ENCODE peak calls at places on chromosomes 13 and 19, in six cellular contexts. Y, D, J, W, U and A are unnamed samples.

GRCh38 chr19:35451278-35452096 is 3.4 kb downstream of the FFAR2 start:
- DNase-seq in Y (no peak), D (no peak), J (no peak), W (no peak), U (no peak), A (no peak)

GRCh38 chr19:4671182-4671851 is 1.2 kb upstream of the MYDGF start:
- DNase-seq in Y (no peak), D (no peak), J (no peak), W (no peak), U (no peak), A (no peak)

GRCh38 chr13:98429977-98430785 is 146.7 kb downstream of the STK24 start:
- DNase-seq in Y (no peak), D (no peak), J (no peak), W (no peak), U (no peak), A (no peak)

GRCh38 chr13:82305588-82305987 is 1576.7 kb downstream of the SLITRK1 start:
- DNase-seq in Y (no peak), D (no peak), J (no peak), W (no peak), U (no peak), A (no peak)

GRCh38 chr19:30086220-30086619 is 144.2 kb downstream of the URI1 start:
- DNase-seq in Y (no peak), D (no peak), J (no peak), W (no peak), U (no peak), A (no peak)

GRCh38 chr19:7988307-7988706 is 17.1 kb downstream of the ELAVL1 start:
- DNase-seq in Y (no peak), D (no peak), J (no peak), W (no peak), U (no peak), A (no peak)

GRCh38 chr13:75178436-75178835 is 303.5 kb downstream of the TBC1D4 start:
- DNase-seq in Y (no peak), D (no peak), J (no peak), W (no peak), U (no peak), A (no peak)

GRCh38 chr19:16541526-16542044 is 652 bp downstream of the CHERP start:
- DNase-seq in Y (no peak), D (peak; percentile 11), J (no peak), W (no peak), U (no peak), A (no peak)

GRCh38 chr19:13985771-13986347 is 20.3 kb downstream of the RFX1 start:
- DNase-seq in Y (no peak), D (no peak), J (no peak), W (no peak), U (peak; percentile 74), A (no peak)

GRCh38 chr13:101709952-101710351 is 257.5 kb downstream of the ITGBL1 start:
- DNase-seq in Y (no peak), D (no peak), J (no peak), W (no peak), U (no peak), A (no peak)

GRCh38 chr13:108932206-108932605 is 302.8 kb downstream of the MYO16 start:
- DNase-seq in Y (no peak), D (no peak), J (no peak), W (no peak), U (no peak), A (no peak)

GRCh38 chr13:97344250-97345175 is 89.5 kb upstream of the RAP2A start:
- DNase-seq in Y (peak; percentile 67), D (peak; percentile 61), J (peak; percentile 11), W (no peak), U (peak; percentile 63), A (no peak)

GRCh38 chr19:40348961-40349507 is 539 bp downstream of the PLD3 start:
- DNase-seq in Y (peak; percentile 3), D (peak; percentile 52), J (no peak), W (no peak), U (no peak), A (no peak)

GRCh38 chr19:50293263-50294004 is 35.7 kb downstream of the KCNC3 start:
- DNase-seq in Y (no peak), D (no peak), J (no peak), W (no peak), U (no peak), A (no peak)

GRCh38 chr19:4694211-4694987 is 24.3 kb upstream of the MYDGF start:
- DNase-seq in Y (no peak), D (peak; percentile 94), J (no peak), W (peak; percentile 85), U (no peak), A (peak; percentile 87)

GRCh38 chr13:26699197-26699490 is 61.4 kb downstream of the GPR12 start:
- DNase-seq in Y (no peak), D (no peak), J (no peak), W (no peak), U (no peak), A (no peak)

GRCh38 chr19:19591133-19591825 is 27.2 kb downstream of the PBX4 start:
- DNase-seq in Y (no peak), D (peak; percentile 99), J (peak; percentile 57), W (peak; percentile 95), U (no peak), A (peak; percentile 86)

GRCh38 chr13:110576070-110576394 is 14.5 kb upstream of the RAB20 start:
- DNase-seq in Y (no peak), D (no peak), J (no peak), W (no peak), U (no peak), A (no peak)

GRCh38 chr13:21979156-21979819 is 308.4 kb downstream of the FGF9 start:
- DNase-seq in Y (no peak), D (peak; percentile 71), J (no peak), W (no peak), U (no peak), A (no peak)

GRCh38 chr13:60267498-60268202 is 103.9 kb upstream of the DIAPH3 start:
- DNase-seq in Y (peak; percentile 4), D (no peak), J (no peak), W (no peak), U (no peak), A (no peak)

GRCh38 chr13:51666316-51666715 is 82.1 kb downstream of the WDFY2 start:
- DNase-seq in Y (no peak), D (no peak), J (no peak), W (no peak), U (no peak), A (no peak)

GRCh38 chr13:77833331-77833863 is 85.2 kb downstream of the EDNRB start:
- DNase-seq in Y (no peak), D (peak; percentile 88), J (no peak), W (peak; percentile 84), U (no peak), A (peak; percentile 81)

GRCh38 chr13:41622545-41623429 is 165.4 kb downstream of the RGCC start:
- DNase-seq in Y (no peak), D (peak; percentile 59), J (no peak), W (no peak), U (no peak), A (peak; percentile 66)

GRCh38 chr19:39998511-39998910 is 1.7 kb downstream of the ZNF546 start:
- DNase-seq in Y (no peak), D (peak; percentile 76), J (no peak), W (no peak), U (no peak), A (no peak)

GRCh38 chr13:74090397-74090796 is 43.8 kb downstream of the KLF12 start:
- DNase-seq in Y (no peak), D (peak; percentile 18), J (no peak), W (no peak), U (no peak), A (no peak)

GRCh38 chr19:38298841-38299680 is 5.0 kb upstream of the C19orf33 start:
- DNase-seq in Y (no peak), D (peak; percentile 64), J (no peak), W (peak; percentile 10), U (no peak), A (no peak)

GRCh38 chr13:102877285-102877684 is 31.5 kb downstream of the ERCC5 start:
- DNase-seq in Y (no peak), D (peak; percentile 61), J (no peak), W (no peak), U (no peak), A (peak; percentile 54)

GRCh38 chr19:46718157-46718933 is 1.4 kb upstream of the PRKD2 start:
- DNase-seq in Y (no peak), D (no peak), J (peak; percentile 48), W (no peak), U (no peak), A (no peak)

GRCh38 chr13:33119886-33120543 is 103.8 kb downstream of the KL start:
- DNase-seq in Y (no peak), D (peak; percentile 39), J (no peak), W (no peak), U (no peak), A (no peak)

GRCh38 chr19:42199440-42200115 is 17.9 kb downstream of the DEDD2 start:
- DNase-seq in Y (no peak), D (no peak), J (no peak), W (no peak), U (no peak), A (no peak)

GRCh38 chr19:43743059-43743458 is 11.7 kb downstream of the SMG9 start:
- DNase-seq in Y (no peak), D (peak; percentile 57), J (no peak), W (no peak), U (no peak), A (no peak)

GRCh38 chr13:97978661-97979450 is 25.4 kb downstream of the IPO5 start:
- DNase-seq in Y (no peak), D (peak; percentile 28), J (no peak), W (no peak), U (no peak), A (no peak)

GRCh38 chr13:103156346-103156998 is 90.3 kb upstream of the SLC10A2 start:
- DNase-seq in Y (no peak), D (no peak), J (no peak), W (no peak), U (no peak), A (no peak)

GRCh38 chr13:108835082-108835481 is 205.7 kb downstream of the MYO16 start:
- DNase-seq in Y (no peak), D (no peak), J (no peak), W (no peak), U (no peak), A (no peak)

GRCh38 chr19:45800009-45800553 is 7.4 kb upstream of the DMWD start:
- DNase-seq in Y (no peak), D (peak; percentile 71), J (no peak), W (peak; percentile 20), U (no peak), A (no peak)

GRCh38 chr19:33329727-33330126 is 27.4 kb upstream of the CEBPA start:
- DNase-seq in Y (no peak), D (no peak), J (no peak), W (no peak), U (no peak), A (no peak)

GRCh38 chr19:48798937-48799336 is 11.9 kb downstream of the BCAT2 start:
- DNase-seq in Y (no peak), D (peak; percentile 14), J (no peak), W (no peak), U (no peak), A (no peak)